ENCODE peak calls at places on chromosomes 1 and 21, in five cellular contexts. Q, G, A, X and J are unnamed samples.

GRCh38 chr1:31371560-31371959 is 1.3 kb downstream of the FABP3 start:
- DNase-seq in Q (no peak), G (no peak), A (no peak), X (no peak), J (no peak)

GRCh38 chr1:243286409-243287127 is 30.7 kb downstream of the SDCCAG8 start:
- DNase-seq in Q (no peak), G (no peak), A (no peak), X (no peak), J (no peak)

GRCh38 chr1:203559523-203559922 is 65.6 kb downstream of the OPTC start:
- DNase-seq in Q (no peak), G (peak), A (no peak), X (no peak), J (no peak)

GRCh38 chr1:200405273-200405672 is 4.6 kb downstream of the ZNF281 start:
- DNase-seq in Q (no peak), G (no peak), A (no peak), X (no peak), J (no peak)

GRCh38 chr1:44174630-44175029 is 33.2 kb upstream of the KLF18 start:
- DNase-seq in Q (no peak), G (no peak), A (no peak), X (no peak), J (no peak)

GRCh38 chr1:177943999-177944672 is 25.7 kb downstream of the SEC16B start:
- DNase-seq in Q (no peak), G (no peak), A (no peak), X (no peak), J (no peak)

GRCh38 chr21:33434770-33435360 is 31.7 kb downstream of the IFNGR2 start:
- DNase-seq in Q (no peak), G (peak), A (no peak), X (no peak), J (peak)

GRCh38 chr1:22704440-22705067 is 6.1 kb upstream of the EPHB2 start:
- DNase-seq in Q (peak), G (peak), A (peak), X (peak), J (peak)

GRCh38 chr1:7646981-7647901 is 123.9 kb upstream of the VAMP3 start:
- DNase-seq in Q (peak), G (peak), A (peak), X (peak), J (no peak)

GRCh38 chr21:45582128-45582527 is 39.9 kb upstream of the SLC19A1 start:
- DNase-seq in Q (no peak), G (no peak), A (no peak), X (no peak), J (no peak)

GRCh38 chr21:8989261-8989882 is 1532.0 kb upstream of the TPTE start:
- DNase-seq in Q (no peak), G (no peak), A (no peak), X (no peak), J (no peak)

GRCh38 chr1:209674957-209675566 is at the start of gene G0S2:
- DNase-seq in Q (no peak), G (no peak), A (peak), X (no peak), J (no peak)

GRCh38 chr1:190140644-190141043 is 337.0 kb downstream of the BRINP3 start:
- DNase-seq in Q (no peak), G (no peak), A (no peak), X (no peak), J (no peak)

GRCh38 chr1:86942034-86942433 is 27.6 kb downstream of the HS2ST1 start:
- DNase-seq in Q (no peak), G (no peak), A (no peak), X (no peak), J (no peak)

GRCh38 chr1:48069662-48070432 is 72.7 kb upstream of the TRABD2B start:
- DNase-seq in Q (no peak), G (no peak), A (no peak), X (no peak), J (no peak)

GRCh38 chr21:45012661-45013270 is 61.6 kb upstream of the ADARB1 start:
- DNase-seq in Q (no peak), G (peak), A (no peak), X (peak), J (no peak)

GRCh38 chr1:161723459-161724149 is 2.3 kb downstream of the FCRLB start:
- DNase-seq in Q (no peak), G (peak), A (no peak), X (no peak), J (no peak)

GRCh38 chr21:38925923-38926322 is 120.2 kb downstream of the ETS2 start:
- DNase-seq in Q (no peak), G (peak), A (peak), X (no peak), J (no peak)

GRCh38 chr1:27423701-27424100 is 31.3 kb downstream of the GPR3 start:
- DNase-seq in Q (no peak), G (no peak), A (no peak), X (no peak), J (no peak)

GRCh38 chr1:21857840-21858670 is 46.0 kb downstream of the LDLRAD2 start:
- DNase-seq in Q (no peak), G (no peak), A (no peak), X (no peak), J (no peak)

GRCh38 chr21:42844411-42845113 is 34.8 kb downstream of the WDR4 start:
- DNase-seq in Q (no peak), G (no peak), A (peak), X (no peak), J (no peak)

GRCh38 chr1:41743361-41743760 is 175.4 kb downstream of the HIVEP3 start:
- DNase-seq in Q (no peak), G (no peak), A (no peak), X (no peak), J (no peak)

GRCh38 chr1:39205781-39206464 is 1.4 kb downstream of the MACF1 start:
- DNase-seq in Q (no peak), G (no peak), A (no peak), X (no peak), J (no peak)
- H3K27ac ChIP-seq in Q (peak), G (peak), A (peak), X (no peak), J (peak)

GRCh38 chr1:181107711-181108110 is 19.2 kb downstream of the IER5 start:
- DNase-seq in Q (no peak), G (no peak), A (no peak), X (no peak), J (no peak)

GRCh38 chr1:181106479-181106878 is 18.0 kb downstream of the IER5 start:
- DNase-seq in Q (no peak), G (no peak), A (no peak), X (no peak), J (no peak)

GRCh38 chr1:181105134-181106021 is 16.9 kb downstream of the IER5 start:
- DNase-seq in Q (peak), G (peak), A (peak), X (peak), J (no peak)

GRCh38 chr1:181104790-181105133 is 16.3 kb downstream of the IER5 start:
- DNase-seq in Q (peak), G (no peak), A (no peak), X (no peak), J (no peak)

DNA sequence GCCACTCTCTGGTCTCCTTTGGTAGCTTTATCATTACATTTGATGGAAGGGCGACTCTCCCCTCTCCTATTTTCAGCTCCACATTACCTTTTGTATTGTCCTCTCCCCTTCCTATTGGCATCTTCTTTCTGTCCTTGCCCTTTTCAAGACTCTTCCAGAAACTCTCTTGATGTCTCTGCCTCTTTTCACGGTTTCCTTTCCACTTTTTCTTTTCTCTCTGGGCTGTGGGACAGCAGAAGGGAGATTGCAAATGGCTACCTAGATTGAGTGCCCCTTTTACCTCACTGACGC is 17.5 kb downstream of the IER5 start:
- DNase-seq in Q (no peak), G (no peak), A (no peak), X (no peak), J (no peak)
- H3K27ac ChIP-seq in Q (peak), G (peak), A (no peak), X (peak), J (no peak)

GRCh38 chr1:24908591-24909259 is 21.4 kb downstream of the RUNX3 start:
- DNase-seq in Q (no peak), G (no peak), A (no peak), X (no peak), J (no peak)

GRCh38 chr1:24910751-24911650 is 19.1 kb downstream of the RUNX3 start:
- DNase-seq in Q (peak), G (no peak), A (no peak), X (no peak), J (no peak)

GRCh38 chr1:24909388-24909898 is 20.6 kb downstream of the RUNX3 start:
- DNase-seq in Q (no peak), G (no peak), A (no peak), X (no peak), J (no peak)

GRCh38 chr1:24911651-24912144 is 18.4 kb downstream of the RUNX3 start:
- DNase-seq in Q (no peak), G (no peak), A (no peak), X (no peak), J (no peak)

DNA sequence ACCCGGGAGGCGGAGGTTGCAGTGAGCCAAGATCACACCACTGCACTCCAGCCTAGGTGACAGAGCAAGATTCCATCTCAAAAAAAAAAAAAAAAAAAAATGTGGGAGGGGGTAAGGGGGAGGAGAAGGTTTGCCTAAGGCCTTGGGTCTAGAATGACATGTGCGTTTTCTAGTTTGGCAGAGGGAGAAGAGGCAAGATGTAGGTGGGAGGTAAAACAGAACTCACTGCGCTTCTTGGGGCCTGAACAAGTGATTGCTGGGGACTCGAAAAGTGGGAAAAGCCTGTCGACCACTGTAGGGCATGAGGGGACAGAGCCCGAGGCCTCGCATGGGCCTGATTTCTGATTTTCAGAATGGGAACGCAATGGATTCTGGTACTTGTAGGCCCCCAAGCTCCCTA is 19.9 kb downstream of the RUNX3 start:
- DNase-seq in Q (no peak), G (no peak), A (no peak), X (no peak), J (no peak)
- H3K27ac ChIP-seq in Q (peak), G (no peak), A (no peak), X (no peak), J (no peak)

DNA sequence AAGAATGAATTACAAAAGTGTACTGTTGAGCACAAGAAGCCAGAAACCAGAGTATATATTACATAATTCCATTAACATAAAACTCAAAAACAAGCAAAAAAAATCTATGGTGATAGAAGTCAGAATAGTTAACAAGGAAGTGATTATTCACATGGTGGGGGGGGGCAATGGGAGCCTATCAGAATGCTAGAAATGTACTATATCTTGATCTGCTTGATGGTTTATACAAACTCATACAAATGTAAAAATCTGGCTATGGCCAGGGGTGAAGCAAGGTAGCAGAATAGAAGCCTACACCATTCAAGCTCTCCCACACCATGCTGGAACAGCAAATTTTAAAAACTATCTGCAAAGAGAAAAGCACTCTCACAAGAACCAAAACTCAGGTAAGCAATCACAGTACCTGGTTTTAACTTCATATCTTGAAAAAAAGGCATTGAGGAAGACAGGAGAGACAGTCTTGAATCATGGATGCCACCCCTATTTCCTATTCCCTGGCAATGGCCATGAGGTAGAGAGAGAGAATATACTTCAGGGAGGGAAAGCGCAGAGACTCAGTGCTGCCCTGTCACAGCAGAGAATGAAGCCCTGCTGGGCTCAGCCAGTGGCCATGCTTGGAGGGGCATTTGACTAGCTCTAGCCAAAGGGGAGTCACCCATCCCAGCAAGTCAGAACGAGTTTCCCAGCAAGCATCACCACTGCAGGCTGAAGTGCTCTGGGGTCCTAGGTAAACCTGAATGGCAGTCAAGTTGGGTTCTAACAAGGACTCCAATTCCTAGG is 73.8 kb downstream of the CDC42BPA start:
- DNase-seq in Q (no peak), G (no peak), A (no peak), X (no peak), J (no peak)
- H3K27ac ChIP-seq in Q (no peak), G (no peak), A (peak), X (peak), J (no peak)

DNA sequence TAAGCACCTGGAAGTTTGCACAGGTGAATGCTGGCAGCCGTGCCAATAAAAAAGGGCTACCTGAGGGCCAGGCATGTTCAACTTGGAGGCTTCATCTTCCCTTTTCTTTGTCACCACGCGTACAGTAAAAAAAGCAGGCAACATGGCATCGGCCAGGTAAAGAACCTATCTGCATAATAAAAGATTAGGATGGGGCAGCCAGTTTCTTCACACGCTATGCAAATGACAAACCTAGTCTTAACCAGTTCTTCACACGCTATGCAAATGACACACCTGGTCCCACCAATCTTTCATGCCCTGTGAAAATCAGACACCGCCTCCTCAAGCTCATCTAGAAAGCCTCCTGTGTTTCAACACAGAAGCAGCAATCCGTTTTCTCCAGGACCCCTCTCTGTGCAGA is 413.4 kb downstream of the HLX start:
- DNase-seq in Q (no peak), G (no peak), A (no peak), X (no peak), J (no peak)
- H3K27ac ChIP-seq in Q (no peak), G (no peak), A (no peak), X (no peak), J (no peak)